ENCODE peak calls at places on chromosome 12, in seven cellular contexts. G is H9, F is hypothalamus, J is DMS 273 treated with DMSO at 0.1 percent for 48 hours, Q is NCI-H146, X is left ventricle myocardium inferior, C is M059J. P is an unnamed sample.

GRCh38 chr12:111448266-111448830 is 42.6 kb downstream of the SH2B3 start:
- DNase-seq in G (no peak), F (no peak), J (no peak), Q (no peak), X (no peak), C (no peak), P (peak)

GRCh38 chr12:80714846-80715245 is 1.9 kb upstream of the MYF5 start:
- DNase-seq in G (no peak), F (no peak), J (no peak), Q (no peak), X (no peak), C (no peak), P (no peak)

GRCh38 chr12:45191239-45191638 is 24.7 kb upstream of the ANO6 start:
- DNase-seq in G (no peak), F (no peak), J (no peak), Q (no peak), X (no peak), C (peak), P (no peak)

GRCh38 chr12:104533134-104533533 is 76.4 kb downstream of the CHST11 start:
- DNase-seq in G (no peak), F (no peak), J (no peak), Q (no peak), X (no peak), C (peak), P (no peak)

GRCh38 chr12:120584343-120585149 is 3.3 kb upstream of the POP5 start:
- DNase-seq in G (peak), F (peak), J (peak), Q (peak), X (peak), C (peak), P (no peak)

GRCh38 chr12:11969437-11970154 is 101.1 kb upstream of the BCL2L14 start:
- DNase-seq in G (no peak), F (no peak), J (no peak), Q (peak), X (no peak), C (no peak), P (no peak)

GRCh38 chr12:31519525-31519924 is 71.4 kb downstream of the DENND5B start:
- DNase-seq in G (no peak), F (no peak), J (no peak), Q (no peak), X (no peak), C (no peak), P (no peak)

GRCh38 chr12:459430-460258 is at the start of gene B4GALNT3:
- DNase-seq in G (peak), F (peak), J (no peak), Q (peak), X (peak), C (peak), P (peak)

GRCh38 chr12:28135801-28136439 is 54.3 kb upstream of the CCDC91 start:
- DNase-seq in G (no peak), F (no peak), J (no peak), Q (no peak), X (no peak), C (no peak), P (no peak)